ENCODE peak calls at places on chromosome 1, in ten cellular contexts. One of them, this sample, is unnamed.

GRCh38 chr1:175757381-175758015 is 14.1 kb upstream of the TNR start:
- DNase-seq in iPS-NIHi11: peak; percentile 85
- DNase-seq in C1 segment of cervical spinal cord: no peak
- DNase-seq in GM03348: peak; percentile 51
- DNase-seq in stimulated activated CD4-positive, alpha-beta T cell treated with anti-CD3 and anti-CD28 coated beads, Interleukin-1b, Interleukin-23, amount 100 ng/mL, for 4 hours: peak; percentile 2
- DNase-seq in GM12865: peak; percentile 55
- DNase-seq in activated effector memory CD4-positive, alpha-beta T cell treated with anti-CD3 and anti-CD28 coated beads, Interleukin-2, amount 50 U/mL, for 16 hours: no peak
- DNase-seq in heart right ventricle: peak; percentile 25
- DNase-seq in effector CD8-positive, alpha-beta T cell: no peak
- DNase-seq in upper lobe of right lung: no peak
- DNase-seq in this sample: peak; percentile 48

GRCh38 chr1:103523346-103523745 is 2.2 kb upstream of the RNPC3 start:
- DNase-seq in GM03348: no peak
- DNase-seq in heart right ventricle: no peak
- DNase-seq in activated effector memory CD4-positive, alpha-beta T cell treated with anti-CD3 and anti-CD28 coated beads, Interleukin-2, amount 50 U/mL, for 16 hours: no peak
- DNase-seq in upper lobe of right lung: no peak
- DNase-seq in iPS-NIHi11: no peak
- DNase-seq in C1 segment of cervical spinal cord: no peak
- DNase-seq in effector CD8-positive, alpha-beta T cell: no peak
- DNase-seq in stimulated activated CD4-positive, alpha-beta T cell treated with anti-CD3 and anti-CD28 coated beads, Interleukin-1b, Interleukin-23, amount 100 ng/mL, for 4 hours: no peak
- DNase-seq in GM12865: no peak
- DNase-seq in this sample: no peak

GRCh38 chr1:116097600-116097999 is 13.6 kb upstream of the MAB21L3 start:
- DNase-seq in GM12865: no peak
- DNase-seq in C1 segment of cervical spinal cord: no peak
- DNase-seq in effector CD8-positive, alpha-beta T cell: no peak
- DNase-seq in activated effector memory CD4-positive, alpha-beta T cell treated with anti-CD3 and anti-CD28 coated beads, Interleukin-2, amount 50 U/mL, for 16 hours: no peak
- DNase-seq in iPS-NIHi11: no peak
- DNase-seq in heart right ventricle: no peak
- DNase-seq in upper lobe of right lung: no peak
- DNase-seq in GM03348: no peak
- DNase-seq in stimulated activated CD4-positive, alpha-beta T cell treated with anti-CD3 and anti-CD28 coated beads, Interleukin-1b, Interleukin-23, amount 100 ng/mL, for 4 hours: no peak
- DNase-seq in this sample: no peak

GRCh38 chr1:11530731-11531311 is 51.9 kb downstream of the DISP3 start:
- DNase-seq in C1 segment of cervical spinal cord: no peak
- DNase-seq in upper lobe of right lung: peak; percentile 53
- DNase-seq in effector CD8-positive, alpha-beta T cell: no peak
- DNase-seq in GM12865: no peak
- DNase-seq in stimulated activated CD4-positive, alpha-beta T cell treated with anti-CD3 and anti-CD28 coated beads, Interleukin-1b, Interleukin-23, amount 100 ng/mL, for 4 hours: no peak
- DNase-seq in iPS-NIHi11: peak; percentile 10
- DNase-seq in activated effector memory CD4-positive, alpha-beta T cell treated with anti-CD3 and anti-CD28 coated beads, Interleukin-2, amount 50 U/mL, for 16 hours: no peak
- DNase-seq in GM03348: no peak
- DNase-seq in heart right ventricle: no peak
- DNase-seq in this sample: no peak

GRCh38 chr1:53576381-53576801 is 117.2 kb downstream of the DMRTB1 start:
- DNase-seq in upper lobe of right lung: peak; percentile 22
- DNase-seq in stimulated activated CD4-positive, alpha-beta T cell treated with anti-CD3 and anti-CD28 coated beads, Interleukin-1b, Interleukin-23, amount 100 ng/mL, for 4 hours: no peak
- DNase-seq in C1 segment of cervical spinal cord: no peak
- DNase-seq in iPS-NIHi11: no peak
- DNase-seq in effector CD8-positive, alpha-beta T cell: no peak
- DNase-seq in GM12865: no peak
- DNase-seq in activated effector memory CD4-positive, alpha-beta T cell treated with anti-CD3 and anti-CD28 coated beads, Interleukin-2, amount 50 U/mL, for 16 hours: peak; percentile 50
- DNase-seq in GM03348: no peak
- DNase-seq in heart right ventricle: no peak
- DNase-seq in this sample: peak; percentile 43

GRCh38 chr1:33612877-33613487 is 140.5 kb downstream of the ZSCAN20 start:
- DNase-seq in stimulated activated CD4-positive, alpha-beta T cell treated with anti-CD3 and anti-CD28 coated beads, Interleukin-1b, Interleukin-23, amount 100 ng/mL, for 4 hours: peak; percentile 7
- DNase-seq in iPS-NIHi11: peak; percentile 85
- DNase-seq in C1 segment of cervical spinal cord: no peak
- DNase-seq in activated effector memory CD4-positive, alpha-beta T cell treated with anti-CD3 and anti-CD28 coated beads, Interleukin-2, amount 50 U/mL, for 16 hours: no peak
- DNase-seq in effector CD8-positive, alpha-beta T cell: no peak
- DNase-seq in upper lobe of right lung: no peak
- DNase-seq in heart right ventricle: peak; percentile 54
- DNase-seq in GM12865: peak; percentile 72
- DNase-seq in GM03348: peak; percentile 85
- DNase-seq in this sample: peak; percentile 58

GRCh38 chr1:85850238-85850637 is 142.0 kb upstream of the ZNHIT6 start:
- DNase-seq in GM03348: peak; percentile 80
- DNase-seq in upper lobe of right lung: no peak
- DNase-seq in C1 segment of cervical spinal cord: no peak
- DNase-seq in effector CD8-positive, alpha-beta T cell: no peak
- DNase-seq in activated effector memory CD4-positive, alpha-beta T cell treated with anti-CD3 and anti-CD28 coated beads, Interleukin-2, amount 50 U/mL, for 16 hours: no peak
- DNase-seq in stimulated activated CD4-positive, alpha-beta T cell treated with anti-CD3 and anti-CD28 coated beads, Interleukin-1b, Interleukin-23, amount 100 ng/mL, for 4 hours: no peak
- DNase-seq in iPS-NIHi11: no peak
- DNase-seq in GM12865: peak; percentile 9
- DNase-seq in heart right ventricle: no peak
- DNase-seq in this sample: peak; percentile 84

GRCh38 chr1:57597036-57597435 is 173.2 kb upstream of the DAB1 start:
- DNase-seq in activated effector memory CD4-positive, alpha-beta T cell treated with anti-CD3 and anti-CD28 coated beads, Interleukin-2, amount 50 U/mL, for 16 hours: no peak
- DNase-seq in upper lobe of right lung: no peak
- DNase-seq in effector CD8-positive, alpha-beta T cell: no peak
- DNase-seq in heart right ventricle: no peak
- DNase-seq in GM03348: no peak
- DNase-seq in stimulated activated CD4-positive, alpha-beta T cell treated with anti-CD3 and anti-CD28 coated beads, Interleukin-1b, Interleukin-23, amount 100 ng/mL, for 4 hours: no peak
- DNase-seq in GM12865: no peak
- DNase-seq in iPS-NIHi11: no peak
- DNase-seq in C1 segment of cervical spinal cord: no peak
- DNase-seq in this sample: no peak

GRCh38 chr1:190320952-190321351 is 156.7 kb downstream of the BRINP3 start:
- DNase-seq in stimulated activated CD4-positive, alpha-beta T cell treated with anti-CD3 and anti-CD28 coated beads, Interleukin-1b, Interleukin-23, amount 100 ng/mL, for 4 hours: no peak
- DNase-seq in iPS-NIHi11: peak; percentile 22
- DNase-seq in GM03348: no peak
- DNase-seq in upper lobe of right lung: no peak
- DNase-seq in C1 segment of cervical spinal cord: no peak
- DNase-seq in heart right ventricle: no peak
- DNase-seq in activated effector memory CD4-positive, alpha-beta T cell treated with anti-CD3 and anti-CD28 coated beads, Interleukin-2, amount 50 U/mL, for 16 hours: no peak
- DNase-seq in GM12865: no peak
- DNase-seq in effector CD8-positive, alpha-beta T cell: no peak
- DNase-seq in this sample: peak; percentile 52

GRCh38 chr1:226635456-226635941 is 86.9 kb downstream of the STUM start:
- DNase-seq in heart right ventricle: no peak
- DNase-seq in stimulated activated CD4-positive, alpha-beta T cell treated with anti-CD3 and anti-CD28 coated beads, Interleukin-1b, Interleukin-23, amount 100 ng/mL, for 4 hours: no peak
- DNase-seq in GM03348: no peak
- DNase-seq in iPS-NIHi11: no peak
- DNase-seq in activated effector memory CD4-positive, alpha-beta T cell treated with anti-CD3 and anti-CD28 coated beads, Interleukin-2, amount 50 U/mL, for 16 hours: peak; percentile 85
- DNase-seq in C1 segment of cervical spinal cord: no peak
- DNase-seq in effector CD8-positive, alpha-beta T cell: no peak
- DNase-seq in GM12865: no peak
- DNase-seq in upper lobe of right lung: peak; percentile 53
- DNase-seq in this sample: no peak

GRCh38 chr1:8015809-8016165 is 10.3 kb downstream of the ERRFI1 start:
- DNase-seq in GM03348: no peak
- DNase-seq in upper lobe of right lung: no peak
- DNase-seq in C1 segment of cervical spinal cord: no peak
- DNase-seq in iPS-NIHi11: no peak
- DNase-seq in activated effector memory CD4-positive, alpha-beta T cell treated with anti-CD3 and anti-CD28 coated beads, Interleukin-2, amount 50 U/mL, for 16 hours: no peak
- DNase-seq in effector CD8-positive, alpha-beta T cell: no peak
- DNase-seq in stimulated activated CD4-positive, alpha-beta T cell treated with anti-CD3 and anti-CD28 coated beads, Interleukin-1b, Interleukin-23, amount 100 ng/mL, for 4 hours: no peak
- DNase-seq in heart right ventricle: no peak
- DNase-seq in GM12865: no peak
- DNase-seq in this sample: no peak

GRCh38 chr1:183881387-183882084 is 76.6 kb downstream of the RGL1 start:
- DNase-seq in iPS-NIHi11: peak; percentile 72
- DNase-seq in stimulated activated CD4-positive, alpha-beta T cell treated with anti-CD3 and anti-CD28 coated beads, Interleukin-1b, Interleukin-23, amount 100 ng/mL, for 4 hours: no peak
- DNase-seq in GM03348: peak; percentile 69
- DNase-seq in upper lobe of right lung: peak; percentile 75
- DNase-seq in C1 segment of cervical spinal cord: peak; percentile 50
- DNase-seq in activated effector memory CD4-positive, alpha-beta T cell treated with anti-CD3 and anti-CD28 coated beads, Interleukin-2, amount 50 U/mL, for 16 hours: no peak
- DNase-seq in heart right ventricle: peak; percentile 46
- DNase-seq in GM12865: no peak
- DNase-seq in effector CD8-positive, alpha-beta T cell: no peak
- DNase-seq in this sample: peak; percentile 80

GRCh38 chr1:35706846-35707245 is 11.8 kb downstream of the C1orf216 start:
- DNase-seq in stimulated activated CD4-positive, alpha-beta T cell treated with anti-CD3 and anti-CD28 coated beads, Interleukin-1b, Interleukin-23, amount 100 ng/mL, for 4 hours: no peak
- DNase-seq in activated effector memory CD4-positive, alpha-beta T cell treated with anti-CD3 and anti-CD28 coated beads, Interleukin-2, amount 50 U/mL, for 16 hours: no peak
- DNase-seq in upper lobe of right lung: no peak
- DNase-seq in heart right ventricle: no peak
- DNase-seq in effector CD8-positive, alpha-beta T cell: no peak
- DNase-seq in C1 segment of cervical spinal cord: no peak
- DNase-seq in GM12865: no peak
- DNase-seq in iPS-NIHi11: no peak
- DNase-seq in GM03348: no peak
- DNase-seq in this sample: no peak

GRCh38 chr1:46622341-46622740 is 5.7 kb upstream of the MOB3C start:
- DNase-seq in stimulated activated CD4-positive, alpha-beta T cell treated with anti-CD3 and anti-CD28 coated beads, Interleukin-1b, Interleukin-23, amount 100 ng/mL, for 4 hours: no peak
- DNase-seq in C1 segment of cervical spinal cord: no peak
- DNase-seq in iPS-NIHi11: peak; percentile 47
- DNase-seq in upper lobe of right lung: no peak
- DNase-seq in GM03348: peak; percentile 63
- DNase-seq in effector CD8-positive, alpha-beta T cell: no peak
- DNase-seq in activated effector memory CD4-positive, alpha-beta T cell treated with anti-CD3 and anti-CD28 coated beads, Interleukin-2, amount 50 U/mL, for 16 hours: no peak
- DNase-seq in GM12865: no peak
- DNase-seq in heart right ventricle: no peak
- DNase-seq in this sample: peak; percentile 50

GRCh38 chr1:230270185-230270939 is 155.8 kb downstream of the PGBD5 start:
- DNase-seq in C1 segment of cervical spinal cord: no peak
- DNase-seq in effector CD8-positive, alpha-beta T cell: no peak
- DNase-seq in iPS-NIHi11: no peak
- DNase-seq in GM12865: peak; percentile 67
- DNase-seq in GM03348: peak; percentile 59
- DNase-seq in activated effector memory CD4-positive, alpha-beta T cell treated with anti-CD3 and anti-CD28 coated beads, Interleukin-2, amount 50 U/mL, for 16 hours: peak; percentile 62
- DNase-seq in upper lobe of right lung: no peak
- DNase-seq in stimulated activated CD4-positive, alpha-beta T cell treated with anti-CD3 and anti-CD28 coated beads, Interleukin-1b, Interleukin-23, amount 100 ng/mL, for 4 hours: no peak
- DNase-seq in heart right ventricle: no peak
- DNase-seq in this sample: no peak